ENCODE peak calls at places on chromosomes 2 and 18, in seven cellular contexts. K is ovary; U is AG10803; R is stimulated activated CD4-positive, alpha-beta T cell treated with anti-CD3 and anti-CD28 coated beads, Interleukin-4, amount 100 ng/mL, for 1 hour; J is M059J; D is ascending aorta; X is amygdala. P is an unnamed sample.

GRCh38 chr2:233487748-233488345 is 78.7 kb downstream of the USP40 start:
- DNase-seq in K (no peak), U (peak; percentile 5), R (no peak), J (peak; percentile 57), D (no peak), X (no peak), P (no peak)

GRCh38 chr2:161418715-161419337 is 2.7 kb downstream of the TBR1 start:
- DNase-seq in K (no peak), U (peak; percentile 16), R (no peak), J (no peak), D (no peak), X (no peak), P (peak; percentile 12)

GRCh38 chr2:149038442-149039212 is at the start of gene LYPD6B:
- DNase-seq in K (no peak), U (no peak), R (no peak), J (peak; percentile 40), D (no peak), X (no peak), P (no peak)

GRCh38 chr2:218569038-218569431 is 396 bp downstream of the CNOT9 start:
- DNase-seq in K (no peak), U (peak; percentile 64), R (peak; percentile 56), J (peak; percentile 80), D (no peak), X (no peak), P (peak; percentile 83)

GRCh38 chr18:35201502-35201901 is 39.3 kb upstream of the ZNF397 start:
- DNase-seq in K (no peak), U (no peak), R (no peak), J (no peak), D (no peak), X (no peak), P (no peak)

GRCh38 chr2:122663737-122664136 is 908.3 kb downstream of the TSN start:
- DNase-seq in K (no peak), U (no peak), R (no peak), J (no peak), D (no peak), X (no peak), P (no peak)

GRCh38 chr2:98479959-98480524 is 35.4 kb downstream of the INPP4A start:
- DNase-seq in K (peak; percentile 20), U (peak; percentile 64), R (peak; percentile 45), J (peak; percentile 88), D (no peak), X (no peak), P (peak; percentile 43)

GRCh38 chr2:29782087-29782486 is 139.3 kb downstream of the ALK start:
- DNase-seq in K (no peak), U (no peak), R (no peak), J (no peak), D (no peak), X (no peak), P (no peak)

GRCh38 chr2:224690868-224691267 is 25.3 kb downstream of the CCDC195 start:
- DNase-seq in K (no peak), U (no peak), R (no peak), J (no peak), D (no peak), X (no peak), P (no peak)

GRCh38 chr2:126635281-126635680 is 20.7 kb upstream of the GYPC start:
- DNase-seq in K (peak; percentile 32), U (peak; percentile 85), R (no peak), J (no peak), D (no peak), X (no peak), P (peak; percentile 7)

GRCh38 chr18:3494245-3494526 is 44.2 kb downstream of the TGIF1 start:
- DNase-seq in K (no peak), U (no peak), R (no peak), J (no peak), D (no peak), X (no peak), P (no peak)

GRCh38 chr2:182559623-182560022 is 132.8 kb upstream of the PDE1A start:
- DNase-seq in K (no peak), U (no peak), R (no peak), J (peak; percentile 58), D (no peak), X (no peak), P (peak; percentile 31)

GRCh38 chr18:26549486-26550435 is 1.4 kb upstream of the KCTD1 start:
- DNase-seq in K (peak; percentile 57), U (peak; percentile 62), R (peak; percentile 6), J (peak; percentile 78), D (no peak), X (peak; percentile 27), P (peak; percentile 71)

GRCh38 chr2:180366481-180366880 is 359.4 kb upstream of the CWC22 start:
- DNase-seq in K (no peak), U (peak; percentile 4), R (no peak), J (peak; percentile 43), D (no peak), X (no peak), P (peak; percentile 32)

GRCh38 chr2:69779258-69779989 is 37.5 kb downstream of the ANXA4 start:
- DNase-seq in K (no peak), U (no peak), R (no peak), J (peak; percentile 52), D (no peak), X (no peak), P (no peak)

GRCh38 chr2:200667397-200667796 is 81.6 kb downstream of the AOX1 start:
- DNase-seq in K (no peak), U (no peak), R (no peak), J (no peak), D (no peak), X (no peak), P (no peak)

GRCh38 chr2:2331905-2332280 is 818 bp upstream of the MYT1L start:
- DNase-seq in K (no peak), U (no peak), R (no peak), J (no peak), D (no peak), X (no peak), P (no peak)

GRCh38 chr18:47928466-47928865 is 2.0 kb downstream of the SMAD2 start:
- DNase-seq in K (no peak), U (no peak), R (no peak), J (no peak), D (no peak), X (no peak), P (peak; percentile 16)

GRCh38 chr2:10084956-10085851 is 5.0 kb upstream of the CYS1 start:
- DNase-seq in K (no peak), U (no peak), R (no peak), J (no peak), D (no peak), X (no peak), P (no peak)

GRCh38 chr2:161030260-161031063 is 129.8 kb upstream of the TANK start:
- DNase-seq in K (peak; percentile 15), U (peak; percentile 99), R (no peak), J (peak; percentile 97), D (no peak), X (no peak), P (peak; percentile 97)

GRCh38 chr2:153497938-153498629 is 19.5 kb upstream of the RPRM start:
- DNase-seq in K (no peak), U (no peak), R (no peak), J (no peak), D (no peak), X (no peak), P (no peak)

GRCh38 chr2:43634604-43635306 is 2.3 kb upstream of the PLEKHH2 start:
- DNase-seq in K (no peak), U (peak; percentile 93), R (no peak), J (peak; percentile 68), D (no peak), X (no peak), P (peak; percentile 76)

GRCh38 chr2:26764906-26765305 is 822 bp downstream of the SLC35F6 start:
- DNase-seq in K (no peak), U (no peak), R (no peak), J (no peak), D (no peak), X (no peak), P (no peak)

GRCh38 chr2:109171444-109172334 is 42.7 kb downstream of the SH3RF3 start:
- DNase-seq in K (peak; percentile 62), U (peak; percentile 99), R (no peak), J (peak; percentile 96), D (peak; percentile 74), X (no peak), P (peak; percentile 98)

GRCh38 chr2:53131416-53131815 is 636.2 kb upstream of the CHAC2 start:
- DNase-seq in K (no peak), U (peak; percentile 30), R (no peak), J (peak; percentile 77), D (no peak), X (no peak), P (peak; percentile 66)

GRCh38 chr18:2417861-2418610 is 153.3 kb downstream of the METTL4 start:
- DNase-seq in K (no peak), U (no peak), R (no peak), J (peak; percentile 61), D (no peak), X (no peak), P (peak; percentile 56)

GRCh38 chr2:237904806-237905599 is 45.6 kb downstream of the RAMP1 start:
- DNase-seq in K (peak; percentile 50), U (peak; percentile 67), R (no peak), J (peak; percentile 62), D (peak; percentile 64), X (no peak), P (peak; percentile 27)

GRCh38 chr2:171217330-171217729 is 56.6 kb upstream of the TLK1 start:
- DNase-seq in K (no peak), U (no peak), R (no peak), J (no peak), D (no peak), X (no peak), P (no peak)

P was measured in astrocyte of the spinal cord.